ENCODE peak calls at places on chromosomes 4 and X, in six cellular contexts. One of them, this sample, is unnamed.

GRCh38 chrX:4935846-4936245 is 1222.4 kb upstream of the PRKX start:
- DNase-seq in activated CD8-positive, alpha-beta memory T cell treated with anti-CD3 and anti-CD28 coated beads for 48 hours: no peak
- DNase-seq in amygdala: peak; percentile 19
- DNase-seq in endothelial cell: no peak
- DNase-seq in fibroblast of pulmonary artery: no peak
- DNase-seq in stomach: no peak
- DNase-seq in this sample: no peak

GRCh38 chr4:183508693-183509092 is 3.8 kb downstream of the ING2 start:
- DNase-seq in activated CD8-positive, alpha-beta memory T cell treated with anti-CD3 and anti-CD28 coated beads for 48 hours: no peak
- DNase-seq in amygdala: no peak
- DNase-seq in endothelial cell: no peak
- DNase-seq in fibroblast of pulmonary artery: no peak
- DNase-seq in stomach: no peak
- DNase-seq in this sample: no peak

GRCh38 chrX:107603433-107604159 is 24.7 kb upstream of the PRPS1 start:
- DNase-seq in activated CD8-positive, alpha-beta memory T cell treated with anti-CD3 and anti-CD28 coated beads for 48 hours: no peak
- DNase-seq in amygdala: no peak
- DNase-seq in endothelial cell: no peak
- DNase-seq in fibroblast of pulmonary artery: no peak
- DNase-seq in stomach: no peak
- DNase-seq in this sample: no peak

GRCh38 chr4:110612631-110613269 is 10.1 kb downstream of the PITX2 start:
- DNase-seq in activated CD8-positive, alpha-beta memory T cell treated with anti-CD3 and anti-CD28 coated beads for 48 hours: no peak
- DNase-seq in amygdala: no peak
- DNase-seq in endothelial cell: peak; percentile 22
- DNase-seq in fibroblast of pulmonary artery: no peak
- DNase-seq in stomach: no peak
- DNase-seq in this sample: no peak

GRCh38 chrX:2311483-2311882 is 189.3 kb downstream of the DHRSX start:
- DNase-seq in activated CD8-positive, alpha-beta memory T cell treated with anti-CD3 and anti-CD28 coated beads for 48 hours: no peak
- DNase-seq in amygdala: no peak
- DNase-seq in endothelial cell: no peak
- DNase-seq in fibroblast of pulmonary artery: no peak
- DNase-seq in stomach: no peak
- DNase-seq in this sample: no peak

GRCh38 chr4:86506591-86506990 is 87.5 kb upstream of the PTPN13 start:
- DNase-seq in activated CD8-positive, alpha-beta memory T cell treated with anti-CD3 and anti-CD28 coated beads for 48 hours: no peak
- DNase-seq in amygdala: no peak
- DNase-seq in endothelial cell: no peak
- DNase-seq in fibroblast of pulmonary artery: no peak
- DNase-seq in stomach: no peak
- DNase-seq in this sample: no peak

GRCh38 chr4:169658970-169659735 is 38.8 kb downstream of the CLCN3 start:
- DNase-seq in activated CD8-positive, alpha-beta memory T cell treated with anti-CD3 and anti-CD28 coated beads for 48 hours: no peak
- DNase-seq in amygdala: no peak
- DNase-seq in endothelial cell: no peak
- DNase-seq in fibroblast of pulmonary artery: peak; percentile 9
- DNase-seq in stomach: no peak
- DNase-seq in this sample: no peak

GRCh38 chrX:37998586-37999267 is 7.6 kb upstream of the SYTL5 start:
- DNase-seq in activated CD8-positive, alpha-beta memory T cell treated with anti-CD3 and anti-CD28 coated beads for 48 hours: no peak
- DNase-seq in amygdala: no peak
- DNase-seq in endothelial cell: no peak
- DNase-seq in fibroblast of pulmonary artery: peak; percentile 47
- DNase-seq in stomach: no peak
- DNase-seq in this sample: no peak

GRCh38 chrX:23937100-23937499 is 29.3 kb downstream of the CXorf58 start:
- DNase-seq in activated CD8-positive, alpha-beta memory T cell treated with anti-CD3 and anti-CD28 coated beads for 48 hours: no peak
- DNase-seq in amygdala: no peak
- DNase-seq in endothelial cell: no peak
- DNase-seq in fibroblast of pulmonary artery: no peak
- DNase-seq in stomach: no peak
- DNase-seq in this sample: no peak

GRCh38 chrX:55264816-55265215 is at the start of gene PAGE3:
- DNase-seq in activated CD8-positive, alpha-beta memory T cell treated with anti-CD3 and anti-CD28 coated beads for 48 hours: no peak
- DNase-seq in amygdala: no peak
- DNase-seq in endothelial cell: no peak
- DNase-seq in fibroblast of pulmonary artery: no peak
- DNase-seq in stomach: no peak
- DNase-seq in this sample: no peak

GRCh38 chr4:145930592-145930991 is 8.0 kb downstream of the ZNF827 start:
- DNase-seq in activated CD8-positive, alpha-beta memory T cell treated with anti-CD3 and anti-CD28 coated beads for 48 hours: no peak
- DNase-seq in amygdala: no peak
- DNase-seq in endothelial cell: no peak
- DNase-seq in fibroblast of pulmonary artery: no peak
- DNase-seq in stomach: no peak
- DNase-seq in this sample: no peak

GRCh38 chr4:76485450-76485849 is 50.4 kb downstream of the SHROOM3 start:
- DNase-seq in activated CD8-positive, alpha-beta memory T cell treated with anti-CD3 and anti-CD28 coated beads for 48 hours: no peak
- DNase-seq in amygdala: no peak
- DNase-seq in endothelial cell: no peak
- DNase-seq in fibroblast of pulmonary artery: peak; percentile 4
- DNase-seq in stomach: peak; percentile 49
- DNase-seq in this sample: no peak

GRCh38 chr4:146132445-146132844 is 43.1 kb upstream of the LSM6 start:
- DNase-seq in activated CD8-positive, alpha-beta memory T cell treated with anti-CD3 and anti-CD28 coated beads for 48 hours: no peak
- DNase-seq in amygdala: no peak
- DNase-seq in endothelial cell: no peak
- DNase-seq in fibroblast of pulmonary artery: no peak
- DNase-seq in stomach: no peak
- DNase-seq in this sample: no peak

GRCh38 chr4:94757192-94758140 is at the start of gene BMPR1B:
- DNase-seq in activated CD8-positive, alpha-beta memory T cell treated with anti-CD3 and anti-CD28 coated beads for 48 hours: no peak
- DNase-seq in amygdala: peak; percentile 22
- DNase-seq in endothelial cell: peak; percentile 36
- DNase-seq in fibroblast of pulmonary artery: peak; percentile 64
- DNase-seq in stomach: no peak
- DNase-seq in this sample: peak; percentile 46

GRCh38 chr4:174389439-174389838 is 105.7 kb downstream of the CEP44 start:
- DNase-seq in activated CD8-positive, alpha-beta memory T cell treated with anti-CD3 and anti-CD28 coated beads for 48 hours: no peak
- DNase-seq in amygdala: no peak
- DNase-seq in endothelial cell: no peak
- DNase-seq in fibroblast of pulmonary artery: no peak
- DNase-seq in stomach: no peak
- DNase-seq in this sample: no peak

GRCh38 chrX:74613350-74614192 is 853 bp downstream of the RLIM start:
- DNase-seq in activated CD8-positive, alpha-beta memory T cell treated with anti-CD3 and anti-CD28 coated beads for 48 hours: no peak
- DNase-seq in amygdala: peak; percentile 13
- DNase-seq in endothelial cell: no peak
- DNase-seq in fibroblast of pulmonary artery: peak; percentile 52
- DNase-seq in stomach: peak; percentile 26
- DNase-seq in this sample: peak; percentile 30

GRCh38 chr4:158094413-158095110 is 78.3 kb downstream of the GASK1B start:
- DNase-seq in activated CD8-positive, alpha-beta memory T cell treated with anti-CD3 and anti-CD28 coated beads for 48 hours: no peak
- DNase-seq in amygdala: no peak
- DNase-seq in endothelial cell: no peak
- DNase-seq in fibroblast of pulmonary artery: peak; percentile 62
- DNase-seq in stomach: no peak
- DNase-seq in this sample: no peak

GRCh38 chr4:52015366-52015765 is 4.8 kb downstream of the LRRC66 start:
- DNase-seq in activated CD8-positive, alpha-beta memory T cell treated with anti-CD3 and anti-CD28 coated beads for 48 hours: no peak
- DNase-seq in amygdala: no peak
- DNase-seq in endothelial cell: no peak
- DNase-seq in fibroblast of pulmonary artery: peak; percentile 23
- DNase-seq in stomach: no peak
- DNase-seq in this sample: no peak

GRCh38 chrX:4435905-4436304 is 722.5 kb upstream of the PRKX start:
- DNase-seq in activated CD8-positive, alpha-beta memory T cell treated with anti-CD3 and anti-CD28 coated beads for 48 hours: no peak
- DNase-seq in amygdala: no peak
- DNase-seq in endothelial cell: no peak
- DNase-seq in fibroblast of pulmonary artery: no peak
- DNase-seq in stomach: no peak
- DNase-seq in this sample: no peak

GRCh38 chr4:143291334-143291733 is 45.3 kb upstream of the GAB1 start:
- DNase-seq in activated CD8-positive, alpha-beta memory T cell treated with anti-CD3 and anti-CD28 coated beads for 48 hours: no peak
- DNase-seq in amygdala: no peak
- DNase-seq in endothelial cell: no peak
- DNase-seq in fibroblast of pulmonary artery: no peak
- DNase-seq in stomach: no peak
- DNase-seq in this sample: no peak